ENCODE peak calls at places on chromosomes 5 and 9, in four cellular contexts. J is WTC11, N is T-helper 2 cell, B is C1 segment of cervical spinal cord. D is an unnamed sample.

GRCh38 chr5:55051357-55051756 is 27.3 kb downstream of the GZMK start:
- DNase-seq in N (no peak), B (no peak), J (no peak), D (no peak)

GRCh38 chr9:115717298-115717697 is 436.3 kb upstream of the PAPPA start:
- DNase-seq in J (no peak), N (no peak), B (no peak), D (no peak)

GRCh38 chr9:123724211-123724831 is 205.6 kb downstream of the DENND1A start:
- DNase-seq in N (no peak), B (peak; percentile 7), J (no peak), D (no peak)

GRCh38 chr9:107732781-107733529 is 243.4 kb upstream of the KLF4 start:
- DNase-seq in B (peak; percentile 12), N (no peak), J (no peak), D (no peak)

GRCh38 chr5:35303152-35303551 is 72.9 kb upstream of the PRLR start:
- DNase-seq in J (no peak), B (no peak), N (no peak), D (no peak)

GRCh38 chr5:102722930-102723329 is 32.2 kb upstream of the PAM start:
- DNase-seq in J (no peak), B (no peak), N (no peak), D (no peak)

GRCh38 chr5:122805481-122805880 is 30.6 kb downstream of the SNX2 start:
- DNase-seq in J (no peak), B (no peak), N (no peak), D (no peak)

GRCh38 chr5:16626696-16627264 is 10.0 kb upstream of the RETREG1 start:
- DNase-seq in B (no peak), J (no peak), N (no peak), D (no peak)

GRCh38 chr9:94908041-94908563 is 181.6 kb downstream of the AOPEP start:
- DNase-seq in N (no peak), J (no peak), B (no peak), D (no peak)

GRCh38 chr5:91403404-91403803 is 20.3 kb upstream of the ARRDC3 start:
- DNase-seq in B (no peak), J (no peak), N (no peak), D (no peak)

GRCh38 chr5:108109059-108109458 is 272.8 kb downstream of the FBXL17 start:
- DNase-seq in B (no peak), J (no peak), N (no peak), D (no peak)

GRCh38 chr9:133844431-133844830 is 106.3 kb upstream of the SARDH start:
- DNase-seq in N (no peak), J (no peak), B (no peak), D (no peak)

GRCh38 chr5:40394715-40395114 is 285.0 kb upstream of the PTGER4 start:
- DNase-seq in B (no peak), J (no peak), N (no peak), D (no peak)

GRCh38 chr5:139821806-139822552 is 26.4 kb downstream of the PSD2 start:
- DNase-seq in J (peak; percentile 6), N (no peak), B (no peak), D (no peak)

GRCh38 chr9:78858266-78858665 is 561.3 kb downstream of the PSAT1 start:
- DNase-seq in J (no peak), N (no peak), B (no peak), D (no peak)

GRCh38 chr9:98046161-98046543 is 10.4 kb upstream of the NANS start:
- DNase-seq in B (no peak), J (no peak), N (no peak), D (no peak)

GRCh38 chr9:104386425-104387069 is 117.5 kb upstream of the OR13F1 start:
- DNase-seq in B (no peak), J (no peak), N (no peak), D (no peak)

GRCh38 chr5:53041071-53041692 is 52.0 kb downstream of the ITGA2 start:
- DNase-seq in J (no peak), B (no peak), N (peak; percentile 4), D (no peak)

GRCh38 chr9:127218818-127219217 is 45.8 kb upstream of the GARNL3 start:
- DNase-seq in B (no peak), J (no peak), N (no peak), D (no peak)

GRCh38 chr5:142000709-142001484 is 11.9 kb downstream of the GNPDA1 start:
- DNase-seq in N (no peak), J (peak; percentile 26), B (no peak), D (no peak)

GRCh38 chr5:16857635-16858034 is 78.5 kb downstream of the MYO10 start:
- DNase-seq in N (no peak), B (no peak), J (no peak), D (no peak)

GRCh38 chr9:16705121-16705604 is 165.3 kb downstream of the BNC2 start:
- DNase-seq in N (no peak), J (peak; percentile 68), B (no peak), D (no peak)

GRCh38 chr9:11149065-11149464 is 536.3 kb upstream of the PTPRD start:
- DNase-seq in N (no peak), B (no peak), J (peak; percentile 68), D (no peak)

GRCh38 chr5:153617190-153617589 is 126.7 kb downstream of the GRIA1 start:
- DNase-seq in J (no peak), B (no peak), N (no peak), D (no peak)

D was measured in T-helper 22 cell.